ENCODE peak calls at places on chromosomes 11 and 22, in five cellular contexts. K, E, V, A and G are unnamed samples.

GRCh38 chr11:128356992-128357391 is 230.4 kb downstream of the ETS1 start:
- DNase-seq in K (no peak), E (no peak), V (no peak), A (no peak), G (peak; percentile 59)

GRCh38 chr22:28822930-28823481 is 22.6 kb upstream of the XBP1 start:
- DNase-seq in K (peak; percentile 73), E (no peak), V (no peak), A (no peak), G (no peak)

GRCh38 chr11:132992838-132993680 is 539.2 kb downstream of the OPCML start:
- DNase-seq in K (no peak), E (no peak), V (no peak), A (no peak), G (peak; percentile 63)

GRCh38 chr22:47839586-47840245 is 1077.3 kb downstream of the TBC1D22A start:
- DNase-seq in K (no peak), E (no peak), V (no peak), A (no peak), G (no peak)

GRCh38 chr11:44226472-44226871 is 83.5 kb downstream of the ALX4 start:
- DNase-seq in K (no peak), E (no peak), V (no peak), A (no peak), G (no peak)

GRCh38 chr11:112962854-112963367 is 1.7 kb downstream of the NCAM1 start:
- DNase-seq in K (no peak), E (no peak), V (no peak), A (no peak), G (peak; percentile 85)

GRCh38 chr22:38284042-38284402 is 11.2 kb upstream of the TMEM184B start:
- DNase-seq in K (peak; percentile 65), E (no peak), V (no peak), A (no peak), G (no peak)

GRCh38 chr11:108561535-108561991 is 32.0 kb downstream of the EXPH5 start:
- DNase-seq in K (no peak), E (no peak), V (no peak), A (no peak), G (no peak)

GRCh38 chr11:112421854-112422253 is 161.2 kb upstream of the PLET1 start:
- DNase-seq in K (no peak), E (no peak), V (no peak), A (no peak), G (peak; percentile 40)

GRCh38 chr11:76455331-76455730 is 10.5 kb downstream of the EMSY start:
- DNase-seq in K (no peak), E (no peak), V (no peak), A (no peak), G (no peak)

GRCh38 chr11:14132312-14132711 is 169.8 kb downstream of the SPON1 start:
- DNase-seq in K (no peak), E (no peak), V (no peak), A (no peak), G (peak; percentile 44)

GRCh38 chr11:20909995-20910726 is 240.8 kb downstream of the NELL1 start:
- DNase-seq in K (no peak), E (no peak), V (no peak), A (no peak), G (no peak)
- TF ChIP-seq ZBTB33 in K (no peak), E (no peak), V (no peak), A (no peak), G (no peak)

GRCh38 chr11:67365756-67366384 is 7.5 kb downstream of the CLCF1 start:
- DNase-seq in K (no peak), E (no peak), V (no peak), A (no peak), G (no peak)
- H4K20me1 ChIP-seq in K (no peaks in the 10 kb centered on the region), E (no peaks in the 10 kb centered on the region), V (no peaks in the 10 kb centered on the region), A (peaks cover 5% of the 10 kb centered on the region), G (peaks cover 66% of the 10 kb centered on the region)

DNA sequence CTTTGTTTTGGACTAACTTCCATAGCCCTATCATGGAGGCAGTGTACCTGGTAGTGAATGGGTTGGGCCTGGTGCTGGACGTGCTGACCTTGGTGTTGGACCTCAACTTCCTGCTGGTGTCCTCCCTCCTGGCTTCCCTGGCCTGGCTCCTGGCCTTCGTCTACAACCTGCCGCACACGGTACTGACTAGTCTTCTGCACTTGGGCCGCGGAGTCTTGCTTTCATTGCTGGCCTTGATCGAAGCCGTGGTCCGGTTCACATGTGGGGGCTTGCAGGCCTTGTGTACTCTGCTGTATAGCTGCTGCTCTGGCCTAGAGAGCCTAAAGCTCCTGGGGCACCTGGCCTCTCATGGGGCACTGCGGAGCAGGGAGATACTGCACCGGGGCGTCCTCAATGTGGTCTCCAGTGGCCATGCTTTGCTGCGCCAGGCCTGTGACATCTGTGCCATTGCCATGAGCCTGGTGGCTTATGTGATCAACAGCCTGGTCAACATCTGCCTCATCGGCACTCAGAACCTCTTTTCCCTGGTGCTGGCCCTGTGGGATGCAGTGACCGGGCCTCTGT is 846 bp downstream of the RNF26 start:
- DNase-seq in K (no peak), E (no peak), V (no peak), A (no peak), G (no peak)
- TF ChIP-seq ZBTB33 in K (no peak), E (no peak), V (no peak), A (no peak), G (no peak)

GRCh38 chr11:12121011-12121410 is 10.6 kb downstream of the MICAL2 start:
- DNase-seq in K (no peak), E (no peak), V (no peak), A (no peak), G (no peak)

GRCh38 chr11:12123799-12124198 is 13.4 kb downstream of the MICAL2 start:
- DNase-seq in K (no peak), E (no peak), V (no peak), A (no peak), G (no peak)

GRCh38 chr11:12121504-12121903 is 11.1 kb downstream of the MICAL2 start:
- DNase-seq in K (no peak), E (no peak), V (no peak), A (no peak), G (no peak)

GRCh38 chr11:12123177-12123576 is 12.8 kb downstream of the MICAL2 start:
- DNase-seq in K (no peak), E (no peak), V (no peak), A (no peak), G (no peak)

DNA sequence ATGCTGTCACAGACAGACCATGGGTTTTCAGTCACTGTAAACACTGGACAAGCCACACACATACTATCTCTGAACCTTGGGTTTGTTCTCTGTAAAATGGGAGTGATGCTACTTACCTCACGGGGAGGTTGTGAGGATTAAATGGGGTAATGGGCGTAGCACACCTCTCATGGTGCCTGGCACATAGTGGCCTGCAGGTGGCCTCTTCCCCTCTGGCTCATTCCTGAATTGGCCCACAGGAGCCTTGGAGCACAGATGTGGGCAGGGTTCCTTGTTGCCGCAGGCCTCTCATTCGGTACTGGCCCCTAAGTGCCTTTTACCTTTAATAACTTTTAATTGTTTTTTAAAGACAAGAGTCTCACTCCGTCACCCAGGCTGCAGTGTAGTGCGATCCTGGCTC is 11.7 kb downstream of the MICAL2 start:
- DNase-seq in K (peak; percentile 32), E (no peak), V (peak; percentile 48), A (no peak), G (no peak)
- H4K20me1 ChIP-seq in K (no peaks in the 10 kb centered on the region), E (no peaks in the 10 kb centered on the region), V (no peaks in the 10 kb centered on the region), A (no peaks in the 10 kb centered on the region), G (peaks cover 79% of the 10 kb centered on the region)